ENCODE peak calls at places on chromosome 3, in five cellular contexts. V is AG08395, U is GM23248, W is T-helper 2 cell, Q is fibroblast of lung. S is an unnamed sample.

GRCh38 chr3:25910997-25911396 is 121.1 kb downstream of the OXSM start:
- DNase-seq in V (no peak), U (peak; percentile 40), W (peak; percentile 63), Q (peak; percentile 13), S (peak; percentile 12)

GRCh38 chr3:89795506-89795905 is 688.1 kb downstream of the EPHA3 start:
- DNase-seq in V (no peak), U (no peak), W (no peak), Q (no peak), S (no peak)

GRCh38 chr3:46845860-46846623 is 17.2 kb downstream of the MYL3 start:
- DNase-seq in V (peak; percentile 83), U (peak; percentile 95), W (peak; percentile 78), Q (peak; percentile 79), S (peak; percentile 42)

GRCh38 chr3:133944641-133945441 is 49.2 kb upstream of the RAB6B start:
- DNase-seq in V (peak; percentile 50), U (peak; percentile 37), W (no peak), Q (peak; percentile 95), S (peak; percentile 90)

GRCh38 chr3:164572436-164572835 is 505.9 kb downstream of the SI start:
- DNase-seq in V (no peak), U (no peak), W (no peak), Q (no peak), S (no peak)

GRCh38 chr3:42061711-42062408 is 29.3 kb upstream of the TRAK1 start:
- DNase-seq in V (peak; percentile 90), U (peak; percentile 98), W (no peak), Q (peak; percentile 94), S (peak; percentile 96)

GRCh38 chr3:119632829-119633228 is 27.6 kb downstream of the POPDC2 start:
- DNase-seq in V (no peak), U (no peak), W (no peak), Q (no peak), S (no peak)

GRCh38 chr3:4380013-4380412 is 76.8 kb downstream of the SETMAR start:
- DNase-seq in V (no peak), U (no peak), W (no peak), Q (no peak), S (no peak)

GRCh38 chr3:133117342-133117741 is 79.2 kb downstream of the TMEM108 start:
- DNase-seq in V (no peak), U (no peak), W (no peak), Q (no peak), S (no peak)

GRCh38 chr3:16452265-16452664 is 61.2 kb downstream of the RFTN1 start:
- DNase-seq in V (peak; percentile 44), U (peak; percentile 77), W (no peak), Q (peak; percentile 82), S (peak; percentile 56)

GRCh38 chr3:50167069-50167781 is 12.1 kb downstream of the SEMA3F start:
- DNase-seq in V (no peak), U (no peak), W (no peak), Q (peak; percentile 46), S (no peak)

GRCh38 chr3:141093971-141094401 is 42.8 kb downstream of the SPSB4 start:
- DNase-seq in V (no peak), U (no peak), W (no peak), Q (peak; percentile 58), S (no peak)

GRCh38 chr3:141093397-141093796 is 42.2 kb downstream of the SPSB4 start:
- DNase-seq in V (no peak), U (peak; percentile 16), W (no peak), Q (peak; percentile 38), S (no peak)

S was measured in fibroblast of pulmonary artery.